ENCODE peak calls at places on chromosomes 3 and 15, in five cellular contexts. K is adrenal gland, N is GM12878, L is body of pancreas, B is breast epithelium. A is an unnamed sample. For H3K4me1, the result is how much of the 10 kb centered on the place peaks cover.

GRCh38 chr3:107855710-107856109 is 235.1 kb downstream of the CD47 start:
- DNase-seq in K (no peak), N (no peak), L (no peak), B (no peak), A (no peak)

GRCh38 chr3:43169987-43170386 is 64.1 kb upstream of the POMGNT2 start:
- DNase-seq in K (no peak), N (no peak), L (no peak), B (no peak), A (no peak)

GRCh38 chr3:34727700-34728099 is 911.6 kb upstream of the ARPP21 start:
- DNase-seq in K (no peak), N (peak), L (no peak), B (no peak), A (no peak)

GRCh38 chr15:38714309-38715072 is 149.9 kb upstream of the RASGRP1 start:
- DNase-seq in K (no peak), N (no peak), L (no peak), B (no peak), A (no peak)

GRCh38 chr3:168212664-168213255 is 117.0 kb upstream of the GOLIM4 start:
- DNase-seq in K (no peak), N (no peak), L (no peak), B (no peak), A (no peak)

GRCh38 chr3:101531473-101532086 is 18.6 kb upstream of the SENP7 start:
- DNase-seq in K (no peak), N (no peak), L (no peak), B (no peak), A (no peak)

GRCh38 chr15:27576576-27576975 is 522.5 kb downstream of the OCA2 start:
- DNase-seq in K (no peak), N (no peak), L (no peak), B (no peak), A (no peak)

GRCh38 chr3:41117398-41117870 is 81.9 kb upstream of the CTNNB1 start:
- DNase-seq in K (peak), N (peak), L (peak), B (peak), A (peak)

GRCh38 chr15:68356778-68357177 is 75.2 kb downstream of the ITGA11 start:
- DNase-seq in K (no peak), N (no peak), L (no peak), B (no peak), A (no peak)
- H3K4me1 ChIP-seq in K (under half), N (under half), L (under half), B (under half), A (under half)

GRCh38 chr3:71069797-71070196 is 513.7 kb downstream of the FOXP1 start:
- DNase-seq in K (peak), N (no peak), L (no peak), B (no peak), A (peak)
- H3K27ac ChIP-seq in K (no peak), N (no peak), L (no peak), B (peak), A (no peak)

DNA sequence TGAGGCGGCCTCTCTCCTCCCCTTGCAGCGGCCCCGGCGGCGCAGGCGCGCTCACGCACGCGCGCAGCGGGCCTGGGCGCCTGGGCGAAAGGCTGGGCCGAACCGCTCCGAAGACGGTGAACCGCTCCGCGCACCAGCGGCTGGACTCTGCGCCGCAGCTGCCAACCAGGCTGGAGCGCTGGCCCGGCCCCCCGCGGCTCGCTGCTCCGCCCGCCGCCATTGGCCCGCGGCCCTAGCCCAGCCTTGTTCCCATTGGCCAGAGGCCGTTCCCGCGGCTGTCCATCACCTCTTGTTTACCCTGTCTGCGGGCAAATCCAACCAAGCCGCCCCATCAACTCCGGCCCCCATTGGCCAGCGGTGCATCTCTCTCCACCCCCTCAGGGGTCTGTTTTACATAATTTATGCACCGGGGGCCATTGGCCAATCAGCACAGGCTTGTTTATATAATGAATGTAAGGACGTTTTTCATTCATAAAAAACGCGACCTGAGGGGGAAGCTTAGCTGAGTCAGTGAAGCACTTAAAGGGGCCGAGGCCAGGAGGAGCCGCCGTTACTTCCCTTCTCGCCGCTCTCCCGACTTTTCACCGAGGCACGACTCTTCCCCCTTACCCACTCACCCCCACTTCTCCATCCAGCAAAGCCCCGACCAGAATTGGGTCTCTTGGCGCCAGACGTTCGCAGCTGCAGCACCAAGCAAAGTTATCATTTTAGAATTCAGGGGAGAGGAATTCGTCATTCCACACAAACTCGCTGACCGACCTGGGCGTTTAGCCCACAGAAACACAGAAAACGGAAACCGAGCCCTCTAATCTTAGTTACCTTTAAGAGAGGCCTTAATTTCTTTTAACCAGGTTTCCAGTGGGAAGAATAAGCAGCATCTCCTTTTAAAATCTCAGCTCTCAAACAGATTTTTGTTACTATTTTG is at the start of gene ETV5:
- DNase-seq in K (peak), N (peak), L (peak), B (peak), A (peak)
- TF ChIP-seq POLR2A in K (peak), N (peak), L (peak), B (no peak), A (no peak)

GRCh38 chr3:52242039-52242438 is 3.1 kb upstream of the TWF2 start:
- DNase-seq in K (no peak), N (no peak), L (no peak), B (no peak), A (no peak)

GRCh38 chr3:52240886-52241244 is 1.9 kb upstream of the TWF2 start:
- DNase-seq in K (no peak), N (no peak), L (no peak), B (no peak), A (no peak)

GRCh38 chr3:52238193-52238760 is 681 bp downstream of the TWF2 start:
- DNase-seq in K (no peak), N (no peak), L (no peak), B (no peak), A (no peak)

GRCh38 chr3:52238761-52239701 is at the start of gene TWF2:
- DNase-seq in K (peak), N (no peak), L (peak), B (no peak), A (peak)

GRCh38 chr3:52240059-52240885 is 1.3 kb upstream of the TWF2 start:
- DNase-seq in K (peak), N (no peak), L (peak), B (no peak), A (peak)
- H3K4me1 ChIP-seq in K (under half), N (half or more), L (under half), B (under half), A (under half)

DNA sequence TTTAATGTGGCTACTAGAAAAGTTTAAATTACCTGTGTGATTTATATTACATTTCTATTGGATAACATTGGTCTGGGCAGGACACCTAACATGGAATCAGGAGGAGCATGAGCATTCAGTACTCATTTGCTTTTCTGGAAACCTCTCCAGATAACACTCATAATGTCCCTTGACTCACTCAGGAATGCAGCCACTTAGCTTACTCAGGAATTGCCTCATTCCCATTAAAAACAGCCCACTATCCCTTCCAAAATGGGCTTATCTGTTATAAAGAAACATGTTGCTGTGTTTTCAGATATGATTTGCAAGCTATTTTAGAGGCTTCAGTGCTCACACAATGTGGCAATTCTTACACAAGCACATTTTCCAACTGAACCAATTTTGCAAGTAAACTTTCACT is 17.1 kb downstream of the GBE1 start:
- DNase-seq in K (no peak), N (no peak), L (no peak), B (no peak), A (no peak)
- H3K27ac ChIP-seq in K (peak), N (no peak), L (no peak), B (peak), A (peak)